ENCODE peak calls at places on chromosomes 13 and 19, in eight cellular contexts. W is H9, C is vagina, Q is GM13977, J is PC-9, R is mammary epithelial cell, M is SK-N-SH, X is heart right ventricle. U is an unnamed sample.

GRCh38 chr13:105346141-105346766 is 1189.2 kb downstream of the EFNB2 start:
- DNase-seq in W (no peak), C (no peak), Q (no peak), M (no peak), X (no peak), J (peak), R (peak), U (no peak)

GRCh38 chr19:45973564-45974338 is at the start of gene NOVA2:
- DNase-seq in J (peak), Q (peak), C (no peak), R (peak), M (peak), W (peak), X (peak), U (peak)

GRCh38 chr19:33928458-33928950 is 131.8 kb downstream of the KCTD15 start:
- DNase-seq in C (no peak), M (no peak), Q (no peak), R (no peak), W (no peak), J (no peak), X (no peak), U (no peak)

GRCh38 chr13:31327157-31327556 is 127.4 kb downstream of the B3GLCT start:
- DNase-seq in W (no peak), C (no peak), J (no peak), Q (no peak), R (no peak), M (no peak), X (no peak), U (no peak)

GRCh38 chr19:33241530-33242101 is 16.0 kb upstream of the SLC7A10 start:
- DNase-seq in C (no peak), W (no peak), M (peak), R (peak), J (no peak), X (peak), Q (no peak), U (peak)

GRCh38 chr13:26965058-26965380 is 204.4 kb upstream of the GPR12 start:
- DNase-seq in J (no peak), C (no peak), M (no peak), W (no peak), R (no peak), Q (no peak), X (no peak), U (no peak)

GRCh38 chr13:40076765-40077362 is 421.4 kb downstream of the COG6 start:
- DNase-seq in R (peak), C (no peak), X (no peak), W (no peak), J (no peak), M (no peak), Q (no peak), U (no peak)

GRCh38 chr13:114099191-114099590 is 33.2 kb downstream of the RASA3 start:
- DNase-seq in C (no peak), M (peak), R (peak), W (peak), J (peak), Q (peak), X (peak), U (no peak)

GRCh38 chr19:15161028-15161984 is 39.5 kb downstream of the NOTCH3 start:
- DNase-seq in Q (peak), J (no peak), X (no peak), M (peak), W (no peak), C (no peak), R (no peak), U (no peak)
- TF ChIP-seq CTCF in Q (peak), J (peak), X (no peak), M (peak), W (peak), C (no peak), R (peak), U (no peak)

GRCh38 chr19:38729653-38730469 is 14.4 kb downstream of the CAPN12 start:
- DNase-seq in J (peak), Q (peak), M (peak), W (peak), C (no peak), R (peak), X (peak), U (peak)
- TF ChIP-seq CTCF in J (peak), Q (peak), M (peak), W (peak), C (peak), R (peak), X (peak), U (peak)

GRCh38 chr19:56177564-56178243 is 1.9 kb downstream of the GALP start:
- DNase-seq in W (no peak), R (no peak), C (no peak), J (no peak), Q (no peak), X (no peak), M (no peak), U (no peak)
- TF ChIP-seq CTCF in W (no peak), R (no peak), C (no peak), J (no peak), Q (no peak), X (no peak), M (no peak), U (no peak)

GRCh38 chr19:17305517-17306284 is at the start of gene MRPL34:
- DNase-seq in M (peak), J (peak), R (peak), X (peak), W (peak), C (peak), Q (peak), U (peak)
- TF ChIP-seq CTCF in M (peak), J (peak), R (peak), X (peak), W (peak), C (peak), Q (peak), U (peak)

GRCh38 chr13:97003071-97003470 is 8.8 kb upstream of the OXGR1 start:
- DNase-seq in W (no peak), J (no peak), C (no peak), M (no peak), Q (no peak), R (peak), X (no peak), U (no peak)

GRCh38 chr13:97004886-97005285 is 10.6 kb upstream of the OXGR1 start:
- DNase-seq in Q (no peak), X (no peak), C (no peak), M (no peak), J (no peak), W (no peak), R (no peak), U (no peak)

GRCh38 chr13:97002581-97002980 is 8.3 kb upstream of the OXGR1 start:
- DNase-seq in W (no peak), X (no peak), J (no peak), M (no peak), C (no peak), Q (no peak), R (no peak), U (no peak)

GRCh38 chr13:97004096-97004876 is 10.0 kb upstream of the OXGR1 start:
- DNase-seq in C (no peak), X (no peak), R (no peak), M (no peak), Q (no peak), J (no peak), W (no peak), U (no peak)

GRCh38 chr13:97005631-97006262 is 11.5 kb upstream of the OXGR1 start:
- DNase-seq in X (no peak), W (no peak), J (peak), R (peak), C (no peak), Q (no peak), M (no peak), U (no peak)
- TF ChIP-seq CTCF in X (no peak), W (no peak), J (no peak), R (no peak), C (no peak), Q (no peak), M (no peak), U (no peak)

DNA sequence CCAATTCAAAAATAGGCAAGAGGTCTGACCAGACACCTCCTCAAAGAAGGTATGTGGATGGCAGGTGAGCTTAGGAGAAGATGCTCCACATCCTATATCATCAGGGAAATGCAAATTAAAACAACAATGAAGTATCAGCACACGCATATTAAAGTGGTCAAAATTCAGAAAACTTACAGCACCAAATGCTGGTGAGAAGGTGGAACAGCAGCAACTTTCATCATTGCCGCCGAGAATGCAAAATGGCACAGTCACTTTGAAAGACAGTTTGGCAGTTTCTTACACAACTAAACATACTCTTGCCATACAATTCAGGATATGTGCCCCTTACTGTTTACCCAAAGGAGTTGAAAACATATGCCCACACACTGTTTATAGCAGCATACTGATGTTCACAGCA is 22.4 kb downstream of the OR10H4 start:
- DNase-seq in R (no peak), X (no peak), W (no peak), Q (no peak), J (peak), M (no peak), C (no peak), U (no peak)
- TF ChIP-seq CTCF in R (peak), X (no peak), W (no peak), Q (peak), J (peak), M (no peak), C (no peak), U (peak)

GRCh38 chr13:95193509-95194230 is 107.6 kb downstream of the ABCC4 start:
- DNase-seq in M (no peak), J (no peak), W (no peak), C (no peak), Q (no peak), R (no peak), X (no peak), U (no peak)

GRCh38 chr13:95188128-95188527 is 113.1 kb downstream of the ABCC4 start:
- DNase-seq in R (no peak), X (no peak), J (no peak), C (no peak), W (no peak), M (no peak), Q (no peak), U (no peak)

GRCh38 chr13:95192998-95193397 is 108.3 kb downstream of the ABCC4 start:
- DNase-seq in J (no peak), W (no peak), Q (no peak), R (no peak), C (no peak), M (no peak), X (no peak), U (no peak)

GRCh38 chr13:95195146-95195545 is 106.1 kb downstream of the ABCC4 start:
- DNase-seq in J (no peak), M (no peak), W (no peak), X (no peak), C (no peak), Q (no peak), R (no peak), U (no peak)

GRCh38 chr13:95191821-95192220 is 109.4 kb downstream of the ABCC4 start:
- DNase-seq in X (peak), R (peak), J (peak), W (peak), Q (peak), M (peak), C (no peak), U (peak)
- TF ChIP-seq CTCF in X (peak), R (peak), J (peak), W (peak), Q (peak), M (peak), C (peak), U (peak)

GRCh38 chr19:4573682-4574081 is 14.2 kb upstream of the SEMA6B start:
- DNase-seq in C (no peak), M (no peak), Q (no peak), W (no peak), X (no peak), R (no peak), J (no peak), U (no peak)

GRCh38 chr19:4577020-4577782 is 17.7 kb upstream of the SEMA6B start:
- DNase-seq in J (no peak), M (peak), C (no peak), R (no peak), W (peak), Q (no peak), X (no peak), U (no peak)

GRCh38 chr19:4578552-4579248 is 19.2 kb upstream of the SEMA6B start:
- DNase-seq in M (peak), R (no peak), C (no peak), Q (no peak), J (no peak), W (no peak), X (no peak), U (no peak)

GRCh38 chr19:4575267-4575793 is 15.8 kb upstream of the SEMA6B start:
- DNase-seq in C (no peak), M (peak), X (peak), J (peak), W (peak), R (peak), Q (no peak), U (peak)

DNA sequence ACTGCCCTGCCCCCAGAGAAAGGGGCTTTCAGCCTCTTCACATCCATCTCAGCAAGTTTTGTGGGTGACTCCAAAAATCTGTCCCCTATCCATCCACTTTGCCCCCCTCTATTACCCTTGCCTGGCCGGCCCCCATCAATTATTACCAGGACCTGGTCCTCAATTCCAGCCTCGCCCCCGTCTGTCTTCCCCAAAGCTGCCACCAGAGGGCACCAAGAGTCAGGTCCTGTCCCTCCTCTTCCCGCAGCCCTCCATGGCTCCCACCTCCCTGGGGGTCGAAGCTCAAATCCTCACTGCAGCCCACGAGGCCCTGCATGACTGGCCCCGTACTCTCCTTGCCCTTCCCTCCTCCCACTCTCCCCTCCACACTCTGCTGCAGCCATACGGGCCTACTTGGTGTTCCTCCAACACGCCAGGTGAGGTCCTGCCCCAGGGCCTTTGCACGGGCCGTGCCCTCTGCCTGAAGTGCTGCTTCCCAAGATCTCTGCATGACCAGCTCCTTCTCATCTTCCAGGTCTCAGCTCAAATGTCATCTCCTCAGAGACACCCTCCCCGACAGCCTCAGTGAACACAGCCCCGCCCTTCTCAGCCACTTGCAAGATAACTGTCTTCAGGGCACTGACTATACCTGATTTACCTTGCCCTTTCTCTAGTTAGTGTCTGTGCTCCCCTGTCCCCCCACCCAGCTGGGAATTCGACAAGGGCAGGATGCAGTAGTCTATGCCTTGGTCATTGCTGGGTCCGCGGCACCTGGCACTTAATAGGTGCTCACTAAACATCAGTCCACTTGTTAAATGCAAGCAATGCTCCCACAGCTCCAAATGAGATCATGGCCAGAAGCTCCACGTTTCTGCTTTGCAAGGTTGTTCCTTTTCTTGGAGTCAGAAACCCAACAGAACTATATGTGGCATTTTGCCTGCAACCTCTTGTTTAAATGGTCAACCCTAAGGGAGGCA is 16.8 kb upstream of the SEMA6B start:
- DNase-seq in M (peak), W (peak), C (no peak), X (peak), Q (peak), J (no peak), R (no peak), U (peak)
- TF ChIP-seq CTCF in M (peak), W (peak), C (no peak), X (peak), Q (peak), J (peak), R (peak), U (peak)

GRCh38 chr19:7850975-7851622 is 21.1 kb downstream of the EVI5L start:
- DNase-seq in W (no peak), R (no peak), C (no peak), X (no peak), Q (no peak), M (no peak), J (no peak), U (no peak)
- TF ChIP-seq CTCF in W (no peak), R (no peak), C (no peak), X (no peak), Q (no peak), M (no peak), J (no peak), U (no peak)

U was measured in activated CD8-positive, alpha-beta T cell treated with anti-CD3 and anti-CD28 coated beads for 36 hours.